ENCODE peak calls at places on chromosomes 5 and 9, in nine cellular contexts. Z is prostate gland, T is endothelial cell of umbilical vein, P is stomach, Q is GM12878, A is breast epithelium, R is spleen, U is K562, W is suprapubic skin. K is an unnamed sample. For H3K4me1, the result is how much of the 10 kb centered on the place peaks cover.

GRCh38 chr9:14283276-14283675 is 30.7 kb downstream of the NFIB start:
- DNase-seq in P (no peak), A (no peak), Z (no peak), R (no peak), U (no peak), Q (no peak), W (no peak), T (no peak), K (no peak)

GRCh38 chr5:144585716-144586115 is 415.0 kb downstream of the KCTD16 start:
- DNase-seq in A (no peak), T (no peak), P (no peak), Z (no peak), Q (no peak), U (no peak), W (no peak), R (no peak), K (no peak)

GRCh38 chr9:119961774-119962408 is 592.7 kb upstream of the BRINP1 start:
- DNase-seq in T (peak), P (peak), R (no peak), W (no peak), U (peak), Z (no peak), Q (no peak), A (no peak), K (no peak)

GRCh38 chr5:1103093-1103492 is 8.8 kb downstream of the SLC12A7 start:
- DNase-seq in Q (no peak), A (no peak), P (no peak), R (no peak), U (no peak), W (no peak), Z (no peak), T (no peak), K (no peak)

GRCh38 chr9:112866662-112867274 is 23.9 kb downstream of the SLC46A2 start:
- DNase-seq in T (no peak), Z (no peak), A (no peak), W (no peak), R (no peak), Q (no peak), P (no peak), U (peak), K (no peak)

GRCh38 chr9:35561468-35562261 is 43.4 kb upstream of the TESK1 start:
- DNase-seq in P (no peak), R (no peak), U (no peak), A (no peak), T (no peak), Q (no peak), Z (no peak), W (no peak), K (no peak)

GRCh38 chr9:6049798-6050197 is 34.4 kb upstream of the RANBP6 start:
- DNase-seq in Q (peak), T (peak), R (no peak), A (no peak), P (no peak), U (peak), Z (no peak), W (no peak), K (no peak)

GRCh38 chr9:4415281-4415680 is 75.0 kb upstream of the SLC1A1 start:
- DNase-seq in Z (no peak), W (no peak), U (no peak), A (no peak), Q (no peak), P (no peak), T (no peak), R (no peak), K (no peak)

GRCh38 chr9:89405832-89406231 is 87.5 kb downstream of the SECISBP2 start:
- DNase-seq in Z (no peak), A (no peak), T (peak), U (no peak), Q (no peak), W (no peak), R (peak), P (no peak), K (no peak)

GRCh38 chr5:72572236-72572765 is 65.1 kb upstream of the ZNF366 start:
- DNase-seq in W (no peak), T (no peak), A (no peak), U (no peak), Z (no peak), P (no peak), Q (no peak), R (no peak), K (no peak)

GRCh38 chr5:135462304-135462703 is 10.2 kb upstream of the TIFAB start:
- DNase-seq in Q (no peak), P (peak), U (peak), R (peak), W (peak), Z (peak), T (peak), A (no peak), K (peak)

GRCh38 chr9:127778280-127779135 is at the start of gene SH2D3C:
- DNase-seq in P (no peak), Z (no peak), W (no peak), Q (no peak), T (no peak), A (no peak), R (peak), U (peak), K (no peak)

GRCh38 chr9:98771209-98771874 is 25.0 kb downstream of the ANKS6 start:
- DNase-seq in Q (no peak), R (no peak), T (no peak), Z (no peak), U (no peak), P (no peak), A (no peak), W (no peak), K (no peak)

GRCh38 chr5:179805529-179806249 is 977 bp downstream of the MGAT4B start:
- DNase-seq in Q (no peak), W (peak), Z (no peak), R (peak), P (no peak), A (no peak), T (peak), U (peak), K (peak)

GRCh38 chr5:172172912-172173591 is 15.0 kb downstream of the STK10 start:
- DNase-seq in Q (no peak), Z (no peak), P (no peak), W (no peak), R (no peak), A (no peak), T (no peak), U (no peak), K (no peak)

GRCh38 chr5:82046268-82046621 is 74.4 kb downstream of the ATG10 start:
- DNase-seq in Z (no peak), A (no peak), P (no peak), U (no peak), Q (no peak), T (no peak), W (no peak), R (no peak), K (no peak)

DNA sequence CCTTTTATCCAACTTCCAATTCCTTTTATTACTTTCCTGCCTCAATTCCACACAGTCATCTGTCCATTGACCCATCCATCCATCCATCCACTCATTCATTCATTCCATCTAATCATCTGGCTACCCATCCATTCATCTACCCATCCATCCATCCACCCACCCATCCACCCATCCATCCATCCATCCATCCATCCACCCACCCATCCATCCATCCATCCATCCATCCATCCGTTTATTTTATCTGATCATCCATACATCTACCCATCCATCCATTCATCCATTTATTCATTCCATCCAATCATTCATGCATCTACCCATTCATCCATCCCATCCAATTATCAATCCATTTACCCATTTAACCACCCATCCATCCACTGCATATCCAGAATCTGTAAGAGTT is 11.6 kb downstream of the PAEP start:
- DNase-seq in W (no peak), U (no peak), A (no peak), Q (no peak), Z (no peak), R (no peak), P (no peak), T (no peak), K (no peak)
- H3K4me1 ChIP-seq in W (under half), U (under half), A (under half), Q (under half), Z (under half), R (under half), P (under half), T (under half), K (under half)

DNA sequence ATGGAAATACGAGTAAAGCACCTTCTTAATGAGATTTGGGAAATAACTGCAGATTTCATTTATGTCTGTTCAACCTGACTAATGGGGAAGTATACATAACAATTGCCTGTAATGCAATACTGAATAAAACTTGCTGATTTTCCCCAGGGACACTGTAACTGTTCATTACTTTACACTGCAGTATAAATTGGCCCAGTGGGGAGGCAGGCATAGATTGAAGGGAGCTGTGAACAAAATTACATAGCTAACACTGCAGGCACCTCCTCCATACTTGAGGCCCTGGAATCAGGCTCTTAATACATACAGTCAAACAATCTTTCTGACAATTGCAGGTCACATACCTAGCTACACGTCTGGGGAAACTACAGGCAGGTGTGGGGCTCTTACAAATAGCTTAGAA is 216.2 kb downstream of the PTPRD start:
- DNase-seq in U (no peak), P (no peak), Z (no peak), W (no peak), Q (no peak), A (no peak), R (no peak), T (no peak), K (no peak)
- TF ChIP-seq POLR2AphosphoS5 in U (no peak), P (no peak), Z (no peak), W (no peak), Q (no peak), A (no peak), R (no peak), T (no peak), K (no peak)

GRCh38 chr5:139650031-139650688 is 2.0 kb downstream of the CXXC5 start:
- DNase-seq in Z (no peak), P (peak), Q (no peak), A (no peak), W (peak), T (no peak), R (peak), U (peak), K (peak)

GRCh38 chr5:139651502-139651862 is 3.3 kb downstream of the CXXC5 start:
- DNase-seq in R (peak), Q (no peak), T (no peak), U (no peak), A (no peak), Z (no peak), P (no peak), W (peak), K (peak)

GRCh38 chr5:139651863-139652787 is 4.0 kb downstream of the CXXC5 start:
- DNase-seq in U (peak), W (no peak), R (peak), T (peak), P (peak), Z (peak), A (peak), Q (peak), K (peak)

GRCh38 chr5:139649082-139649991 is 1.2 kb downstream of the CXXC5 start:
- DNase-seq in R (peak), T (no peak), Q (no peak), A (no peak), U (peak), Z (no peak), W (peak), P (no peak), K (peak)

DNA sequence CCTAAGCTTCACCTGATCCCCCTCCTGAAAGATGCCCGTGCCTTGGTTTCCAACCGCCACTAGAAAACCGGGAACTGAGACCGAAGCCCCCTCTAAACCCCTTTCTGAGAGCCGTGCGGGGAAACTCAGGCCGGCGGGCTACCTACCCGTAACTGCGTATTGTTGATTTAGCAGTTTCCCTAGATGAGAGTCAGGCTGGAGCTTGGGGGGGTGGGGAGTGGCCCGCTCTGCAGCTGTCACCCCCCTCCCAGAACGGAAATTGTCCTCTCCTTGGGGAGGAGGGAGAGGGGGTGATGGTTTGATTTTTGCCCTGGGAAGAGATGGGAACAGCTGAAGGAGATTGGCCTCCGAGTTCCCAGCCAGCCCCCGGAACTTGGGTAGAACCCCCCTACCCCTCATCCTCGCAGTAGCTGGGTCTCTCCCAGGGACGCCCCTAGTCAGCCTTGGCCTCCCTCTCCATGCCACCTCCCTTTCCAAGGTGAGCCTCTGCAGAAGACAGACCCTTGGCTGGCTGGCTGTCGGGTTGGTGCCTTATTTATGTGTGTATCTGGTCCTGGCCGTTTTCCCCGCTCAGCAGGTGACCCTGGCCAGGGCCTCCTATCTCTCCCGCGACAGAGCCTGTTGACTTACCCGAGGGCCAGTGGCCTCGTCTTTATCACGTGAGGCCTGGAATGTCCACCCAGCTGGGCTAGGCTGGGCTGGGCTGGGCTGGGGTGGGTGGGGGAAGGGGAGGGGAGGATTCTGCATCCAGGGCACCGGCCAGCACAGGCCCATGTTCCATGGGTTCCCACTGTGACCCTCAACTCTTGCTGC is 2.7 kb downstream of the CXXC5 start:
- DNase-seq in U (peak), T (no peak), Q (no peak), R (peak), A (no peak), Z (peak), W (peak), P (peak), K (peak)
- TF ChIP-seq POLR2A in U (no peak), T (no peak), Q (peak), R (no peak), A (peak), Z (peak), W (no peak), P (no peak), K (peak)

DNA sequence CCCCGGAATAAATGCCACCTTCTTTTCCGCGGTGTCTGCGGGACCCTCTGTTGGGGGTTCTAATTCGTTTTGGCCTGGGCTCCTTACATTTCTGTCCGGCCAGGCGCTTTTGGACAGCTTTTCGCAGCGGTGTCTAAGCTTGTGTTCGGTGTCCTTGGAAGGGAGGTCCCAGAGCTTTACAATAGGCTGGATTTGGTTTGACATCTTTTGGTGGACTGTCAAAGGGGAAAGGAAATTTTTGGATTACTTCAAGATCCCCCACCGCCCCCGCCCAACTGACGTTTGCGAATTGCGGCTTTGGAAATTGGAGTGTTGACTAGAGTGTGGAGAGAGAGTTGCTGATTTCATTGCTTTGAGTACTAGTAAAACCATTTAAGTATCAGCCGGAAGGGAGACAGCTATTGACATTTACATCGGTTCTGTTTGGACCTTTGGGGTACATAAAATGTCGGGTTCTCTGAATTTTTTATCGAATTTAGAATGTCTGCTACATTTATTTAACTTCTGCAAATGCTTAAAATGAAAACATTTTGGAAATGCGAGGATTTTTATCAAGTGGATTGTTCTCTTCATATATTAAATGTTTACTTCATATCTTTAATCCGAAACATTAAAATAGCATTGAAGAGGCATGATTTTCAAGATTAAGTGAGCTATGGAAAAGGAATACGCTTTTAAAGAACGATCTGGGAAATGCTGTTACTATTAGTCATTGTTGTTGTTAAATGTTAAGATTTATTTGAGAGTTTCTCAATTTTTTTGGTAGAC is 4.7 kb upstream of the PURA start:
- DNase-seq in W (peak), Q (no peak), U (no peak), A (no peak), Z (no peak), P (no peak), T (no peak), R (peak), K (no peak)
- H3K4me1 ChIP-seq in W (half or more), Q (under half), U (under half), A (under half), Z (under half), P (half or more), T (under half), R (half or more), K (under half)

GRCh38 chr5:116881921-116882531 is 307.4 kb upstream of the SEMA6A start:
- DNase-seq in Q (no peak), A (no peak), R (no peak), P (no peak), T (no peak), U (no peak), Z (no peak), W (no peak), K (no peak)
- TF ChIP-seq POLR2AphosphoS5 in Q (no peak), A (no peak), R (no peak), P (no peak), T (no peak), U (no peak), Z (peak), W (no peak), K (no peak)

DNA sequence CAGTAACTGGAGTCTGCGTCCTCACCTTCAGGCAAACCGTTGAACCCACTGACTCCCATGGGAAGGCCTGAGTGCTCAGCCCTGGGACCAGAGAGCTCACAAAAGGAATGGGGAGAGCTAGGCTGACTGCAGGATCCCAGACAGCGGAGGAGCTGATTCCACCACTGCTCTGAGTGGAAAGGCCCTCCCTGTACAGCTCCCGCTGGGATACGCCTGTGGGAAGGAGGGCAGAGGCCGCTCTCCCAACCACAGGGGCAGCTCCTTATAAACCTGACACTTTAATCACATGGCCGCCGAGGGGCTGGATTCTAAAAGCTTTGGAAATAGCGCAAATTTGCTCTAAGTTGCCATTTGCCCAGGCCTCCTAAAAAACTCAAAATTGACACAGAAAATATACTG is 37.1 kb downstream of the DBH start:
- DNase-seq in R (no peak), P (no peak), T (no peak), W (no peak), U (no peak), Z (no peak), A (no peak), Q (no peak), K (no peak)
- TF ChIP-seq POLR2A in R (no peak), P (no peak), T (no peak), W (no peak), U (no peak), Z (no peak), A (no peak), Q (no peak), K (no peak)

K was measured in sigmoid colon.